ENCODE peak calls at places on chromosomes 1 and 21, in four cellular contexts. T, B, R and H are unnamed samples.

GRCh38 chr1:185317886-185318310 is 855 bp upstream of the IVNS1ABP start:
- DNase-seq in T (no peak), B (no peak), R (no peak), H (no peak)

GRCh38 chr1:28185071-28185470 is 8.6 kb upstream of the PTAFR start:
- DNase-seq in T (no peak), B (no peak), R (no peak), H (no peak)

GRCh38 chr1:226912587-226913176 is 27.4 kb upstream of the COQ8A start:
- DNase-seq in T (no peak), B (peak; percentile 56), R (no peak), H (no peak)

GRCh38 chr1:59237905-59238304 is 59.0 kb upstream of the FGGY start:
- DNase-seq in T (no peak), B (no peak), R (no peak), H (no peak)

GRCh38 chr1:248810000-248810726 is 15.6 kb downstream of the SH3BP5L start:
- DNase-seq in T (no peak), B (no peak), R (no peak), H (no peak)

GRCh38 chr1:1432951-1433803 is 2.3 kb upstream of the VWA1 start:
- DNase-seq in T (peak; percentile 72), B (no peak), R (peak; percentile 78), H (no peak)

GRCh38 chr1:93519196-93519825 is 71.4 kb downstream of the FNBP1L start:
- DNase-seq in T (no peak), B (peak; percentile 47), R (no peak), H (no peak)

GRCh38 chr1:44775930-44776748 is 799 bp downstream of the RPS8 start:
- DNase-seq in T (peak; percentile 36), B (no peak), R (no peak), H (no peak)

GRCh38 chr1:22521692-22522091 is 41.6 kb upstream of the EPHA8 start:
- DNase-seq in T (no peak), B (no peak), R (no peak), H (no peak)

GRCh38 chr1:25197982-25198681 is 34.2 kb downstream of the SYF2 start:
- DNase-seq in T (no peak), B (peak; percentile 42), R (no peak), H (no peak)

GRCh38 chr1:62309906-62310305 is 9.3 kb downstream of the KANK4 start:
- DNase-seq in T (no peak), B (no peak), R (no peak), H (no peak)

GRCh38 chr1:25522240-25522639 is 21.2 kb upstream of the LDLRAP1 start:
- DNase-seq in T (no peak), B (no peak), R (no peak), H (no peak)

GRCh38 chr1:156268336-156268735 is 14.3 kb downstream of the SMG5 start:
- DNase-seq in T (no peak), B (peak; percentile 65), R (no peak), H (no peak)

GRCh38 chr1:87951852-87952251 is 623.2 kb downstream of the LMO4 start:
- DNase-seq in T (no peak), B (peak; percentile 56), R (no peak), H (no peak)

GRCh38 chr21:31078796-31079195 is 40.5 kb upstream of the KRTAP19-8 start:
- DNase-seq in T (no peak), B (peak; percentile 25), R (no peak), H (no peak)

GRCh38 chr1:12341667-12342066 is 111.8 kb downstream of the VPS13D start:
- DNase-seq in T (no peak), B (no peak), R (no peak), H (no peak)

GRCh38 chr1:59985901-59986735 is 59.5 kb upstream of the CYP2J2 start:
- DNase-seq in T (no peak), B (peak; percentile 12), R (no peak), H (no peak)

GRCh38 chr1:110011527-110012041 is 22.8 kb upstream of the STRIP1 start:
- DNase-seq in T (no peak), B (peak; percentile 78), R (no peak), H (no peak)

GRCh38 chr1:221117548-221117951 is 238.3 kb downstream of the HLX start:
- DNase-seq in T (no peak), B (peak; percentile 57), R (no peak), H (no peak)

GRCh38 chr21:36532769-36533467 is 53.0 kb upstream of the CLDN14 start:
- DNase-seq in T (no peak), B (no peak), R (no peak), H (no peak)

GRCh38 chr1:231500666-231501065 is 27.8 kb upstream of the TSNAX start:
- DNase-seq in T (no peak), B (no peak), R (no peak), H (no peak)

GRCh38 chr1:3803905-3804626 is 7.8 kb upstream of the LRRC47 start:
- DNase-seq in T (no peak), B (peak; percentile 38), R (no peak), H (no peak)

GRCh38 chr1:30912913-30913652 is 4.5 kb upstream of the SDC3 start:
- DNase-seq in T (peak; percentile 18), B (peak; percentile 54), R (no peak), H (no peak)

GRCh38 chr1:116006486-116006964 is 30.2 kb downstream of the SLC22A15 start:
- DNase-seq in T (no peak), B (no peak), R (no peak), H (no peak)

GRCh38 chr1:178174539-178174938 is 80.6 kb downstream of the RASAL2 start:
- DNase-seq in T (no peak), B (no peak), R (no peak), H (no peak)

GRCh38 chr1:218348628-218349185 is 3.6 kb downstream of the TGFB2 start:
- DNase-seq in T (no peak), B (peak; percentile 32), R (no peak), H (no peak)

GRCh38 chr1:216221260-216221700 is 202.0 kb downstream of the USH2A start:
- DNase-seq in T (no peak), B (peak; percentile 78), R (peak; percentile 51), H (no peak)

GRCh38 chr1:76625887-76626286 is 241.4 kb upstream of the ST6GALNAC5 start:
- DNase-seq in T (no peak), B (no peak), R (no peak), H (no peak)

GRCh38 chr1:200154069-200154767 is 126.7 kb downstream of the NR5A2 start:
- DNase-seq in T (no peak), B (peak; percentile 58), R (no peak), H (no peak)

GRCh38 chr1:24027838-24028468 is 47.8 kb upstream of the SRSF10 start:
- DNase-seq in T (no peak), B (peak; percentile 84), R (no peak), H (no peak)

GRCh38 chr1:119323216-119323982 is 45.2 kb upstream of the HAO2 start:
- DNase-seq in T (no peak), B (no peak), R (no peak), H (no peak)
- TF ChIP-seq CTCF in T (no peak), B (no peak), R (no peak), H (no peak)

DNA sequence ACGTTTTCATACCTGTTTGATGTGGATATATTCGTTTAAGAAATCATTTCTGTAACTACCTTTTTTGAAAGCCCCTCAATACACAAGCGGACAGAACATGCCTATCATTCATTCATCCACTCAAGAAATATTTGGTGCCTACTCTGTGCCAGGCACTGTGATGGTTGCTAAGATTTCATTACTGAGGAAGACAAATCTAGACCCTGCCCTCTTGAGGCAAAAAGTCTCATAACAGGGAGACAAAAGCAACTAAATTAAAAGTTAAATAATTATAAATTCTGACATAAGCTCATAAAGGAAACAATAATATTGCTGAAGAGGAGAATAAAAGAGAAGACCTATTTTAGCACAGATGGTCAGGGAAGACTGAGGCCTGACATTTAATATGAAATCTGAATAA is 203.5 kb upstream of the ZNHIT6 start:
- DNase-seq in T (no peak), B (peak; percentile 23), R (no peak), H (no peak)
- TF ChIP-seq CTCF in T (no peak), B (peak; percentile 50), R (peak; percentile 38), H (no peak)

GRCh38 chr1:205455581-205456382 is at the start of gene BLACAT1:
- DNase-seq in T (no peak), B (no peak), R (no peak), H (no peak)

GRCh38 chr1:205453466-205453865 is 2.4 kb downstream of the BLACAT1 start:
- DNase-seq in T (no peak), B (no peak), R (no peak), H (no peak)

GRCh38 chr1:205456383-205456867 is 580 bp upstream of the BLACAT1 start:
- DNase-seq in T (no peak), B (no peak), R (no peak), H (no peak)

GRCh38 chr1:205452906-205453305 is 2.9 kb downstream of the BLACAT1 start:
- DNase-seq in T (no peak), B (no peak), R (no peak), H (no peak)

GRCh38 chr1:205454903-205455335 is 926 bp downstream of the BLACAT1 start:
- DNase-seq in T (no peak), B (no peak), R (no peak), H (no peak)
- TF ChIP-seq CTCF in T (no peak), B (no peak), R (no peak), H (no peak)

GRCh38 chr21:32350211-32350980 is 42.4 kb downstream of the URB1 start:
- DNase-seq in T (no peak), B (no peak), R (no peak), H (no peak)
- TF ChIP-seq CTCF in T (no peak), B (no peak), R (no peak), H (no peak)

GRCh38 chr1:161787355-161787754 is 21.2 kb downstream of the ATF6 start:
- DNase-seq in T (no peak), B (no peak), R (no peak), H (no peak)
- TF ChIP-seq CTCF in T (no peak), B (peak; percentile 32), R (no peak), H (no peak)

GRCh38 chr1:152473887-152474537 is 36.6 kb upstream of the LCE5A start:
- DNase-seq in T (no peak), B (no peak), R (no peak), H (no peak)

GRCh38 chr1:152481869-152482664 is 28.5 kb upstream of the LCE5A start:
- DNase-seq in T (no peak), B (no peak), R (no peak), H (no peak)

DNA sequence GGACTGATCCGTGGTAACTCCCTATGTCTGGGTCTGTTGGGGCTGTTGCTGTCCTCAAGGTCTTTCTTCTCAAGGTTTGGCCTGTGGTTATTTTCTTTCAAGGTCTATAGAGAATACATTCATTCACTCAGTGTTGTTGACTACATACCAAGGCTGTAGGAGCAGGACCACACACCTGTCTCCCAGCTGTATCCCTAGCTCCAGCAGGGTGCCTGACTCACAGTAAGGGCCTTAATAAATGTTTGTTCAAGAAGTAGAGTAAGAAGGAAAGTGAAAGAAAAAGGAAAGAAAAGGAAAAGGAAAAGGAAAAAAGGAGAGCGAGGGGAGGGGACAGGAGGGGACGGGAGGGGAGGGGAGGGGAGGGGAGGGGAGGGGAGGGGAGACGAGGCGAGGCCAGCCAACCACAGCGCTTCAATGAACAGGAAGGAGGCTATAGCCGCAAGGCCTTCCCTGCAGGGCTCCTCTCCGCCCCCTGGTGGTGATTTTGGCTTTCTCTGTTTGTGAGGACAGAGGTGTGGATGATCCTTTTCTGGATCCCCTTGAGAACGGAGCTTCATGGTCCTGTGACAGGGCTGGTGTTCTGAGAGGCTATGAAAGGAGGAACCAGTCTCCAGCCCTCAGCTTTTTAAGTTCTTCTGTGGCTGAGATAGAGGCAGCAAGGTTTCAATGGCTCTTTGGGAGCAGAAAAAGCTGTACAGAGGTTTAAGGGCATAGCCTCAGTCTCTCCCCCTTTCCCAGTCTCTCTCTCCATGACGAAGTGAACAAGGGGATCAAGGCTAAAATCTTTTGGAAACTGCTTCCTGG is 30.6 kb upstream of the LCE5A start:
- DNase-seq in T (no peak), B (peak; percentile 19), R (no peak), H (no peak)
- TF ChIP-seq CTCF in T (no peak), B (peak; percentile 43), R (peak; percentile 14), H (peak; percentile 21)